ENCODE peak calls at places on chromosome 1, in eight cellular contexts. D is activated CD8-positive, alpha-beta T cell treated with anti-CD3 and anti-CD28 coated beads for 36 hours; I is upper lobe of right lung; H is PC-3; K is naive thymus-derived CD8-positive, alpha-beta T cell; Q is left cardiac atrium; N is body of pancreas; C is left lung. U is an unnamed sample.

GRCh38 chr1:184373155-184373554 is 13.7 kb upstream of the C1orf21 start:
- ATAC-seq in C (no peak), I (no peak), D (no peak), K (no peak), Q (no peak), H (no peak), N (no peak), U (no peak)

GRCh38 chr1:201741763-201742342 is 87.1 kb upstream of the IPO9 start:
- ATAC-seq in I (no peak), N (no peak), H (no peak), Q (no peak), K (no peak), C (no peak), D (no peak), U (no peak)

GRCh38 chr1:221887091-221887746 is 145.3 kb upstream of the DUSP10 start:
- ATAC-seq in D (no peak), Q (peak), N (peak), H (peak), C (peak), I (peak), K (no peak), U (peak)

GRCh38 chr1:81119319-81119718 is 681.4 kb upstream of the ADGRL2 start:
- ATAC-seq in I (no peak), D (no peak), C (no peak), K (no peak), H (no peak), Q (no peak), N (no peak), U (no peak)

GRCh38 chr1:158819461-158820443 is 11.4 kb upstream of the MNDA start:
- ATAC-seq in I (peak), K (no peak), C (peak), D (peak), Q (peak), N (no peak), H (no peak), U (no peak)

GRCh38 chr1:41623736-41624135 is 139.3 kb upstream of the EDN2 start:
- ATAC-seq in I (peak), C (peak), Q (no peak), D (no peak), H (no peak), K (no peak), N (no peak), U (no peak)

GRCh38 chr1:78038491-78038939 is 7.3 kb upstream of the GIPC2 start:
- ATAC-seq in D (no peak), N (peak), H (peak), I (no peak), C (peak), Q (no peak), K (no peak), U (no peak)

GRCh38 chr1:98388431-98388830 is 273.1 kb upstream of the SNX7 start:
- ATAC-seq in K (no peak), I (peak), C (peak), H (peak), D (peak), N (no peak), Q (peak), U (no peak)

GRCh38 chr1:27031235-27032118 is 18.8 kb upstream of the TENT5B start:
- ATAC-seq in N (peak), H (peak), I (peak), K (no peak), C (peak), Q (peak), D (no peak), U (peak)

U was measured in gastroesophageal sphincter.